ENCODE peak calls at places on chromosomes 11 and 22, in ten cellular contexts. S is stimulated activated naive CD4-positive, alpha-beta T cell; Z is cardiac muscle cell; F is PC-9; R is anterior cingulate cortex; W is pancreas; Q is stimulated activated CD8-positive, alpha-beta memory T cell treated with anti-CD3 and anti-CD28 coated beads, Interleukin-15, amount 100 ng/mL, for 24 hours; E is hepatic stellate cell; N is activated naive CD4-positive, alpha-beta T cell; D is fibroblast of pulmonary artery. C is an unnamed sample.

GRCh38 chr11:115501895-115502589 is 2.2 kb downstream of the CADM1 start:
- DNase-seq in S (no peak), Z (no peak), F (no peak), R (peak; percentile 22), W (no peak), Q (no peak), E (no peak), N (no peak), D (no peak), C (no peak)

GRCh38 chr22:49555526-49555925 is 272.1 kb downstream of the BRD1 start:
- DNase-seq in S (no peak), Z (no peak), F (no peak), R (no peak), W (no peak), Q (no peak), E (no peak), N (no peak), D (no peak), C (no peak)

GRCh38 chr11:587978-588380 is 11.7 kb downstream of the PHRF1 start:
- DNase-seq in S (peak; percentile 70), Z (peak; percentile 71), F (no peak), R (no peak), W (no peak), Q (no peak), E (peak; percentile 89), N (no peak), D (peak; percentile 73), C (peak; percentile 94)

GRCh38 chr11:133133053-133133452 is 399.2 kb downstream of the OPCML start:
- DNase-seq in S (no peak), Z (no peak), F (no peak), R (no peak), W (no peak), Q (no peak), E (no peak), N (no peak), D (no peak), C (no peak)

GRCh38 chr22:41805639-41806038 is 5.2 kb downstream of the CCDC134 start:
- DNase-seq in S (no peak), Z (no peak), F (no peak), R (no peak), W (no peak), Q (no peak), E (no peak), N (no peak), D (no peak), C (no peak)

GRCh38 chr11:131691558-131692041 is 321.2 kb downstream of the NTM start:
- DNase-seq in S (no peak), Z (peak; percentile 52), F (no peak), R (no peak), W (no peak), Q (no peak), E (peak; percentile 65), N (no peak), D (peak; percentile 48), C (peak; percentile 44)

GRCh38 chr22:50735739-50736030 is 2.3 kb upstream of the ACR start:
- DNase-seq in S (no peak), Z (no peak), F (no peak), R (no peak), W (no peak), Q (no peak), E (no peak), N (no peak), D (no peak), C (no peak)

GRCh38 chr22:49632199-49633009 is 195.3 kb downstream of the BRD1 start:
- DNase-seq in S (no peak), Z (peak; percentile 67), F (no peak), R (peak; percentile 57), W (peak; percentile 40), Q (no peak), E (peak; percentile 87), N (no peak), D (peak; percentile 62), C (peak; percentile 98)

GRCh38 chr11:77471520-77472234 is 2.2 kb downstream of the PAK1 start:
- DNase-seq in S (no peak), Z (peak; percentile 16), F (peak; percentile 96), R (no peak), W (peak; percentile 63), Q (no peak), E (no peak), N (no peak), D (no peak), C (peak; percentile 46)

GRCh38 chr11:118232659-118233058 is 7.8 kb upstream of the JAML start:
- DNase-seq in S (no peak), Z (no peak), F (peak; percentile 73), R (no peak), W (no peak), Q (no peak), E (no peak), N (no peak), D (no peak), C (no peak)

GRCh38 chr11:103924166-103925013 is 112.0 kb upstream of the DDI1 start:
- DNase-seq in S (no peak), Z (no peak), F (no peak), R (no peak), W (no peak), Q (no peak), E (no peak), N (no peak), D (no peak), C (no peak)

GRCh38 chr11:66556086-66556485 is 9.4 kb downstream of the ACTN3 start:
- DNase-seq in S (no peak), Z (no peak), F (no peak), R (no peak), W (no peak), Q (no peak), E (no peak), N (no peak), D (no peak), C (no peak)

GRCh38 chr11:119666463-119667131 is 62.4 kb downstream of the NECTIN1 start:
- DNase-seq in S (peak; percentile 17), Z (peak; percentile 79), F (peak; percentile 71), R (peak; percentile 82), W (peak; percentile 70), Q (peak; percentile 31), E (peak; percentile 85), N (no peak), D (peak; percentile 72), C (peak; percentile 93)

GRCh38 chr11:130070109-130070828 is 575 bp downstream of the APLP2 start:
- DNase-seq in S (peak; percentile 51), Z (peak; percentile 46), F (no peak), R (peak; percentile 49), W (peak; percentile 33), Q (peak; percentile 21), E (peak; percentile 57), N (no peak), D (peak; percentile 42), C (peak; percentile 37)

GRCh38 chr11:15800121-15800800 is 556.1 kb downstream of the SOX6 start:
- DNase-seq in S (no peak), Z (peak; percentile 92), F (peak; percentile 38), R (no peak), W (no peak), Q (no peak), E (no peak), N (no peak), D (peak; percentile 91), C (no peak)

GRCh38 chr11:33147559-33147958 is 13.7 kb downstream of the CSTF3 start:
- DNase-seq in S (no peak), Z (no peak), F (no peak), R (no peak), W (no peak), Q (no peak), E (no peak), N (no peak), D (no peak), C (no peak)

GRCh38 chr11:65776196-65776595 is 4.6 kb downstream of the AP5B1 start:
- DNase-seq in S (no peak), Z (peak; percentile 75), F (peak; percentile 68), R (no peak), W (peak; percentile 25), Q (no peak), E (no peak), N (no peak), D (peak; percentile 40), C (no peak)

GRCh38 chr11:94302806-94303205 is 1.6 kb upstream of the IZUMO1R start:
- DNase-seq in S (no peak), Z (no peak), F (no peak), R (no peak), W (no peak), Q (no peak), E (no peak), N (no peak), D (no peak), C (no peak)

GRCh38 chr11:33013706-33014105 is 2.0 kb upstream of the DEPDC7 start:
- DNase-seq in S (no peak), Z (no peak), F (no peak), R (no peak), W (no peak), Q (no peak), E (no peak), N (no peak), D (no peak), C (no peak)

GRCh38 chr11:63931876-63932275 is 6.9 kb upstream of the NAA40 start:
- DNase-seq in S (no peak), Z (no peak), F (no peak), R (peak; percentile 35), W (no peak), Q (no peak), E (no peak), N (no peak), D (no peak), C (no peak)

GRCh38 chr11:66104057-66104638 is 34.1 kb downstream of the PACS1 start:
- DNase-seq in S (no peak), Z (no peak), F (no peak), R (no peak), W (no peak), Q (no peak), E (no peak), N (no peak), D (no peak), C (no peak)

GRCh38 chr11:11909727-11910126 is 68.0 kb downstream of the USP47 start:
- DNase-seq in S (no peak), Z (no peak), F (no peak), R (no peak), W (no peak), Q (no peak), E (peak; percentile 2), N (no peak), D (peak; percentile 32), C (no peak)

GRCh38 chr22:36571991-36572390 is 43.0 kb upstream of the EIF3D start:
- DNase-seq in S (no peak), Z (no peak), F (peak; percentile 47), R (no peak), W (peak; percentile 60), Q (no peak), E (no peak), N (no peak), D (no peak), C (no peak)

C was measured in HuH-7.